ENCODE peak calls at places on chromosomes 11 and 22, in nine cellular contexts. One of them, this sample, is unnamed.

GRCh38 chr11:70531281-70532065 is 133.1 kb downstream of the CTTN start:
- DNase-seq in body of pancreas: no peak
- DNase-seq in GM04503: no peak
- DNase-seq in NCI-H1092: no peak
- DNase-seq in skeletal muscle cell: no peak
- DNase-seq in fibroblast of villous mesenchyme: no peak
- DNase-seq in T-helper 9 cell: no peak
- DNase-seq in tibial artery: no peak
- DNase-seq in hypothalamus: no peak
- DNase-seq in this sample: no peak

GRCh38 chr22:50473855-50474671 is 772 bp downstream of the SBF1 start:
- DNase-seq in body of pancreas: peak
- DNase-seq in GM04503: no peak
- DNase-seq in NCI-H1092: no peak
- DNase-seq in skeletal muscle cell: peak
- DNase-seq in fibroblast of villous mesenchyme: peak
- DNase-seq in T-helper 9 cell: no peak
- DNase-seq in tibial artery: no peak
- DNase-seq in hypothalamus: no peak
- DNase-seq in this sample: peak

GRCh38 chr22:29951675-29952413 is 68.9 kb downstream of the MTMR3 start:
- DNase-seq in body of pancreas: no peak
- DNase-seq in GM04503: no peak
- DNase-seq in NCI-H1092: no peak
- DNase-seq in skeletal muscle cell: no peak
- DNase-seq in fibroblast of villous mesenchyme: no peak
- DNase-seq in T-helper 9 cell: no peak
- DNase-seq in tibial artery: no peak
- DNase-seq in hypothalamus: no peak
- DNase-seq in this sample: no peak

GRCh38 chr22:24805790-24806662 is at the start of gene SGSM1:
- DNase-seq in body of pancreas: peak
- DNase-seq in GM04503: no peak
- DNase-seq in NCI-H1092: peak
- DNase-seq in skeletal muscle cell: no peak
- DNase-seq in fibroblast of villous mesenchyme: peak
- DNase-seq in T-helper 9 cell: peak
- DNase-seq in tibial artery: peak
- DNase-seq in hypothalamus: peak
- DNase-seq in this sample: no peak

GRCh38 chr11:33064033-33064825 is 24.9 kb downstream of the TCP11L1 start:
- DNase-seq in body of pancreas: peak
- DNase-seq in GM04503: no peak
- DNase-seq in NCI-H1092: no peak
- DNase-seq in skeletal muscle cell: no peak
- DNase-seq in fibroblast of villous mesenchyme: no peak
- DNase-seq in T-helper 9 cell: no peak
- DNase-seq in tibial artery: peak
- DNase-seq in hypothalamus: no peak
- DNase-seq in this sample: no peak

GRCh38 chr22:27751277-27752070 is 50.1 kb downstream of the MN1 start:
- DNase-seq in body of pancreas: no peak
- DNase-seq in GM04503: no peak
- DNase-seq in NCI-H1092: no peak
- DNase-seq in skeletal muscle cell: no peak
- DNase-seq in fibroblast of villous mesenchyme: no peak
- DNase-seq in T-helper 9 cell: no peak
- DNase-seq in tibial artery: no peak
- DNase-seq in hypothalamus: no peak
- DNase-seq in this sample: no peak

GRCh38 chr22:44661659-44662569 is 40.1 kb upstream of the PRR5 start:
- DNase-seq in body of pancreas: no peak
- DNase-seq in GM04503: no peak
- DNase-seq in NCI-H1092: no peak
- DNase-seq in skeletal muscle cell: no peak
- DNase-seq in fibroblast of villous mesenchyme: no peak
- DNase-seq in T-helper 9 cell: no peak
- DNase-seq in tibial artery: no peak
- DNase-seq in hypothalamus: no peak
- DNase-seq in this sample: no peak

GRCh38 chr11:96744697-96745096 is 354.9 kb downstream of the JRKL start:
- DNase-seq in body of pancreas: no peak
- DNase-seq in GM04503: no peak
- DNase-seq in NCI-H1092: no peak
- DNase-seq in skeletal muscle cell: no peak
- DNase-seq in fibroblast of villous mesenchyme: no peak
- DNase-seq in T-helper 9 cell: no peak
- DNase-seq in tibial artery: no peak
- DNase-seq in hypothalamus: no peak
- DNase-seq in this sample: no peak

GRCh38 chr11:5992150-5992549 is 5.4 kb upstream of the OR52L1 start:
- DNase-seq in body of pancreas: no peak
- DNase-seq in GM04503: no peak
- DNase-seq in NCI-H1092: no peak
- DNase-seq in skeletal muscle cell: no peak
- DNase-seq in fibroblast of villous mesenchyme: no peak
- DNase-seq in T-helper 9 cell: no peak
- DNase-seq in tibial artery: no peak
- DNase-seq in hypothalamus: no peak
- DNase-seq in this sample: no peak

GRCh38 chr11:117520201-117520600 is 192.5 kb downstream of the CEP164 start:
- DNase-seq in body of pancreas: no peak
- DNase-seq in GM04503: no peak
- DNase-seq in NCI-H1092: no peak
- DNase-seq in skeletal muscle cell: no peak
- DNase-seq in fibroblast of villous mesenchyme: no peak
- DNase-seq in T-helper 9 cell: no peak
- DNase-seq in tibial artery: no peak
- DNase-seq in hypothalamus: no peak
- DNase-seq in this sample: no peak

GRCh38 chr11:64971421-64972233 is at the start of gene MAJIN:
- DNase-seq in body of pancreas: peak
- DNase-seq in GM04503: no peak
- DNase-seq in NCI-H1092: no peak
- DNase-seq in skeletal muscle cell: peak
- DNase-seq in fibroblast of villous mesenchyme: peak
- DNase-seq in T-helper 9 cell: peak
- DNase-seq in tibial artery: peak
- DNase-seq in hypothalamus: peak
- DNase-seq in this sample: no peak

GRCh38 chr11:93820085-93820710 is 30.2 kb downstream of the VSTM5 start:
- DNase-seq in body of pancreas: no peak
- DNase-seq in GM04503: no peak
- DNase-seq in NCI-H1092: no peak
- DNase-seq in skeletal muscle cell: no peak
- DNase-seq in fibroblast of villous mesenchyme: no peak
- DNase-seq in T-helper 9 cell: no peak
- DNase-seq in tibial artery: no peak
- DNase-seq in hypothalamus: no peak
- DNase-seq in this sample: no peak

GRCh38 chr11:64538501-64538951 is 52.5 kb upstream of the SLC22A12 start:
- DNase-seq in body of pancreas: no peak
- DNase-seq in GM04503: no peak
- DNase-seq in NCI-H1092: no peak
- DNase-seq in skeletal muscle cell: no peak
- DNase-seq in fibroblast of villous mesenchyme: no peak
- DNase-seq in T-helper 9 cell: no peak
- DNase-seq in tibial artery: no peak
- DNase-seq in hypothalamus: no peak
- DNase-seq in this sample: no peak

GRCh38 chr22:23552573-23552972 is 27.5 kb downstream of the IGLL1 start:
- DNase-seq in body of pancreas: no peak
- DNase-seq in GM04503: no peak
- DNase-seq in NCI-H1092: no peak
- DNase-seq in skeletal muscle cell: no peak
- DNase-seq in fibroblast of villous mesenchyme: no peak
- DNase-seq in T-helper 9 cell: no peak
- DNase-seq in tibial artery: no peak
- DNase-seq in hypothalamus: no peak
- DNase-seq in this sample: no peak

GRCh38 chr11:127074151-127074761 is 73.7 kb upstream of the KIRREL3 start:
- DNase-seq in body of pancreas: peak
- DNase-seq in GM04503: peak
- DNase-seq in NCI-H1092: peak
- DNase-seq in skeletal muscle cell: peak
- DNase-seq in fibroblast of villous mesenchyme: peak
- DNase-seq in T-helper 9 cell: no peak
- DNase-seq in tibial artery: no peak
- DNase-seq in hypothalamus: peak
- DNase-seq in this sample: peak

GRCh38 chr11:19953909-19954308 is 206.4 kb downstream of the DBX1 start:
- DNase-seq in body of pancreas: peak
- DNase-seq in GM04503: peak
- DNase-seq in NCI-H1092: peak
- DNase-seq in skeletal muscle cell: peak
- DNase-seq in fibroblast of villous mesenchyme: peak
- DNase-seq in T-helper 9 cell: no peak
- DNase-seq in tibial artery: no peak
- DNase-seq in hypothalamus: no peak
- DNase-seq in this sample: peak

GRCh38 chr11:122898799-122899198 is 16.2 kb downstream of the JHY start:
- DNase-seq in body of pancreas: no peak
- DNase-seq in GM04503: no peak
- DNase-seq in NCI-H1092: no peak
- DNase-seq in skeletal muscle cell: no peak
- DNase-seq in fibroblast of villous mesenchyme: no peak
- DNase-seq in T-helper 9 cell: no peak
- DNase-seq in tibial artery: no peak
- DNase-seq in hypothalamus: no peak
- DNase-seq in this sample: no peak

GRCh38 chr11:130421199-130421585 is 7.2 kb downstream of the ADAMTS8 start:
- DNase-seq in body of pancreas: no peak
- DNase-seq in GM04503: no peak
- DNase-seq in NCI-H1092: no peak
- DNase-seq in skeletal muscle cell: no peak
- DNase-seq in fibroblast of villous mesenchyme: no peak
- DNase-seq in T-helper 9 cell: no peak
- DNase-seq in tibial artery: no peak
- DNase-seq in hypothalamus: no peak
- DNase-seq in this sample: no peak

GRCh38 chr22:28900379-28900778 is 17.0 kb downstream of the ZNRF3 start:
- DNase-seq in body of pancreas: no peak
- DNase-seq in GM04503: no peak
- DNase-seq in NCI-H1092: no peak
- DNase-seq in skeletal muscle cell: no peak
- DNase-seq in fibroblast of villous mesenchyme: no peak
- DNase-seq in T-helper 9 cell: no peak
- DNase-seq in tibial artery: no peak
- DNase-seq in hypothalamus: no peak
- DNase-seq in this sample: no peak

GRCh38 chr22:36162127-36163034 is 1.8 kb upstream of the APOL3 start:
- DNase-seq in body of pancreas: no peak
- DNase-seq in GM04503: no peak
- DNase-seq in NCI-H1092: no peak
- DNase-seq in skeletal muscle cell: no peak
- DNase-seq in fibroblast of villous mesenchyme: no peak
- DNase-seq in T-helper 9 cell: peak
- DNase-seq in tibial artery: no peak
- DNase-seq in hypothalamus: no peak
- DNase-seq in this sample: no peak

GRCh38 chr11:75541301-75541929 is 15.7 kb upstream of the GDPD5 start:
- DNase-seq in body of pancreas: no peak
- DNase-seq in GM04503: no peak
- DNase-seq in NCI-H1092: no peak
- DNase-seq in skeletal muscle cell: no peak
- DNase-seq in fibroblast of villous mesenchyme: no peak
- DNase-seq in T-helper 9 cell: no peak
- DNase-seq in tibial artery: no peak
- DNase-seq in hypothalamus: no peak
- DNase-seq in this sample: no peak

GRCh38 chr22:25829237-25829636 is 87.2 kb downstream of the MYO18B start:
- DNase-seq in body of pancreas: no peak
- DNase-seq in GM04503: no peak
- DNase-seq in NCI-H1092: no peak
- DNase-seq in skeletal muscle cell: no peak
- DNase-seq in fibroblast of villous mesenchyme: no peak
- DNase-seq in T-helper 9 cell: no peak
- DNase-seq in tibial artery: no peak
- DNase-seq in hypothalamus: no peak
- DNase-seq in this sample: no peak

GRCh38 chr11:95586155-95586554 is 203.4 kb downstream of the FAM76B start:
- DNase-seq in body of pancreas: no peak
- DNase-seq in GM04503: no peak
- DNase-seq in NCI-H1092: no peak
- DNase-seq in skeletal muscle cell: no peak
- DNase-seq in fibroblast of villous mesenchyme: no peak
- DNase-seq in T-helper 9 cell: no peak
- DNase-seq in tibial artery: no peak
- DNase-seq in hypothalamus: no peak
- DNase-seq in this sample: peak

GRCh38 chr11:45145421-45146071 is 893 bp upstream of the PRDM11 start:
- DNase-seq in body of pancreas: peak
- DNase-seq in GM04503: no peak
- DNase-seq in NCI-H1092: no peak
- DNase-seq in skeletal muscle cell: no peak
- DNase-seq in fibroblast of villous mesenchyme: peak
- DNase-seq in T-helper 9 cell: no peak
- DNase-seq in tibial artery: no peak
- DNase-seq in hypothalamus: no peak
- DNase-seq in this sample: no peak

GRCh38 chr11:118705111-118705741 is 25.8 kb upstream of the TREH start:
- DNase-seq in body of pancreas: peak
- DNase-seq in GM04503: no peak
- DNase-seq in NCI-H1092: no peak
- DNase-seq in skeletal muscle cell: no peak
- DNase-seq in fibroblast of villous mesenchyme: no peak
- DNase-seq in T-helper 9 cell: peak
- DNase-seq in tibial artery: no peak
- DNase-seq in hypothalamus: peak
- DNase-seq in this sample: no peak

GRCh38 chr11:125451400-125452124 is 44.5 kb downstream of the FEZ1 start:
- DNase-seq in body of pancreas: peak
- DNase-seq in GM04503: no peak
- DNase-seq in NCI-H1092: peak
- DNase-seq in skeletal muscle cell: no peak
- DNase-seq in fibroblast of villous mesenchyme: no peak
- DNase-seq in T-helper 9 cell: no peak
- DNase-seq in tibial artery: peak
- DNase-seq in hypothalamus: peak
- DNase-seq in this sample: no peak

GRCh38 chr11:26860411-26860810 is 133.5 kb upstream of the FIBIN start:
- DNase-seq in body of pancreas: no peak
- DNase-seq in GM04503: no peak
- DNase-seq in NCI-H1092: no peak
- DNase-seq in skeletal muscle cell: no peak
- DNase-seq in fibroblast of villous mesenchyme: peak
- DNase-seq in T-helper 9 cell: no peak
- DNase-seq in tibial artery: no peak
- DNase-seq in hypothalamus: no peak
- DNase-seq in this sample: no peak

GRCh38 chr11:117868088-117868487 is 8.4 kb downstream of the FXYD6 start:
- DNase-seq in body of pancreas: no peak
- DNase-seq in GM04503: no peak
- DNase-seq in NCI-H1092: no peak
- DNase-seq in skeletal muscle cell: no peak
- DNase-seq in fibroblast of villous mesenchyme: no peak
- DNase-seq in T-helper 9 cell: no peak
- DNase-seq in tibial artery: no peak
- DNase-seq in hypothalamus: no peak
- DNase-seq in this sample: no peak

GRCh38 chr22:22085702-22086500 is 103.3 kb upstream of the TOP3B start:
- DNase-seq in body of pancreas: peak
- DNase-seq in GM04503: peak
- DNase-seq in NCI-H1092: no peak
- DNase-seq in skeletal muscle cell: no peak
- DNase-seq in fibroblast of villous mesenchyme: peak
- DNase-seq in T-helper 9 cell: no peak
- DNase-seq in tibial artery: no peak
- DNase-seq in hypothalamus: no peak
- DNase-seq in this sample: no peak

GRCh38 chr11:77474509-77475070 is 696 bp upstream of the PAK1 start:
- DNase-seq in body of pancreas: peak
- DNase-seq in GM04503: no peak
- DNase-seq in NCI-H1092: no peak
- DNase-seq in skeletal muscle cell: no peak
- DNase-seq in fibroblast of villous mesenchyme: no peak
- DNase-seq in T-helper 9 cell: no peak
- DNase-seq in tibial artery: no peak
- DNase-seq in hypothalamus: no peak
- DNase-seq in this sample: no peak